ENCODE peak calls at places on chromosome 15, in six cellular contexts. Q is A172; J is NCI-H1048; A is stimulated activated naive CD8-positive, alpha-beta T cell treated with anti-CD3 and anti-CD28 coated beads, Interleukin-15, Interleukin-2, amounts not matched to agents 100 U/mL and 50 U/mL, for 24 hours; U is iris pigment epithelial cell; I is non-pigmented ciliary epithelial cell. Z is an unnamed sample.

GRCh38 chr15:29952245-29952644 is 130.0 kb upstream of the TJP1 start:
- DNase-seq in I (no peak), A (no peak), U (no peak), J (no peak), Q (no peak), Z (no peak)

GRCh38 chr15:75725021-75725718 is 12.5 kb upstream of the CSPG4 start:
- DNase-seq in Q (no peak), U (no peak), J (no peak), I (no peak), A (no peak), Z (no peak)

GRCh38 chr15:40782609-40783227 is 12.9 kb downstream of the C15orf62 start:
- DNase-seq in A (peak), J (peak), U (peak), Q (peak), I (no peak), Z (no peak)

GRCh38 chr15:98896002-98896721 is 111.4 kb downstream of the PGPEP1L start:
- DNase-seq in I (peak), J (no peak), Q (peak), U (peak), A (no peak), Z (no peak)

GRCh38 chr15:27028836-27029482 is 58.0 kb downstream of the GABRG3 start:
- DNase-seq in I (no peak), U (no peak), Q (no peak), A (no peak), J (no peak), Z (no peak)

GRCh38 chr15:40949756-40950207 is 3.5 kb upstream of the CHAC1 start:
- DNase-seq in A (no peak), I (no peak), J (no peak), Q (no peak), U (no peak), Z (no peak)

GRCh38 chr15:25394893-25395292 is 43.9 kb downstream of the UBE3A start:
- DNase-seq in A (no peak), I (no peak), U (no peak), Q (no peak), J (no peak), Z (no peak)

GRCh38 chr15:34217587-34218225 is 7.1 kb upstream of the EMC4 start:
- DNase-seq in A (no peak), Q (peak), J (no peak), I (no peak), U (peak), Z (no peak)

GRCh38 chr15:33021806-33022389 is 172.6 kb downstream of the FMN1 start:
- DNase-seq in I (no peak), A (no peak), Q (peak), U (peak), J (no peak), Z (peak)

GRCh38 chr15:50315814-50316630 is 39.0 kb downstream of the GABPB1 start:
- DNase-seq in U (peak), J (peak), A (no peak), I (peak), Q (peak), Z (no peak)

GRCh38 chr15:69493406-69493805 is 40.8 kb downstream of the RPLP1 start:
- DNase-seq in A (no peak), U (no peak), Q (no peak), I (no peak), J (no peak), Z (no peak)

Z was measured in GM19239.